ENCODE peak calls at places on chromosomes 3 and 15, in ten cellular contexts. H is CD8-positive, alpha-beta T cell; O is BE2C; Y is neural progenitor cell; W is A549; E is cardiac muscle cell; R is psoas muscle; I is adrenal gland; D is left ventricle myocardium inferior; B is OCI-LY7. A is an unnamed sample.

GRCh38 chr3:150786791-150787190 is 23.8 kb upstream of the SIAH2 start:
- DNase-seq in W (no peak), I (no peak), H (no peak), Y (no peak), O (no peak), B (no peak), E (no peak), R (no peak), D (no peak), A (no peak)

GRCh38 chr3:61936344-61936937 is 375.1 kb downstream of the PTPRG start:
- DNase-seq in Y (peak; percentile 55), E (peak; percentile 38), I (no peak), W (no peak), B (peak; percentile 38), D (no peak), H (no peak), O (peak; percentile 58), R (peak; percentile 25), A (peak; percentile 14)

GRCh38 chr3:27657404-27657803 is 64.7 kb downstream of the EOMES start:
- DNase-seq in D (no peak), B (no peak), E (no peak), W (no peak), R (no peak), H (no peak), I (no peak), O (no peak), Y (no peak), A (no peak)

GRCh38 chr15:80507638-80508316 is 103.6 kb downstream of the ARNT2 start:
- DNase-seq in E (no peak), O (no peak), B (no peak), Y (no peak), H (no peak), W (no peak), I (no peak), D (no peak), R (no peak), A (no peak)

GRCh38 chr3:8837172-8837571 is 67.8 kb upstream of the OXTR start:
- DNase-seq in I (no peak), O (no peak), E (no peak), R (no peak), W (no peak), Y (no peak), H (no peak), B (no peak), D (no peak), A (no peak)

GRCh38 chr15:91961357-91961756 is 107.8 kb downstream of the SLCO3A1 start:
- DNase-seq in Y (no peak), B (no peak), E (no peak), I (no peak), D (no peak), O (no peak), R (no peak), W (no peak), H (no peak), A (no peak)

GRCh38 chr3:111846717-111847116 is 12.3 kb upstream of the PHLDB2 start:
- DNase-seq in R (no peak), E (no peak), Y (no peak), W (peak; percentile 26), O (no peak), I (no peak), H (no peak), D (no peak), B (no peak), A (no peak)

GRCh38 chr15:85097706-85098105 is 116.0 kb downstream of the PDE8A start:
- DNase-seq in H (no peak), B (no peak), E (no peak), D (no peak), Y (no peak), O (no peak), I (no peak), W (no peak), R (no peak), A (no peak)

GRCh38 chr15:56804908-56805307 is 71.6 kb upstream of the ZNF280D start:
- DNase-seq in R (no peak), B (no peak), I (no peak), H (no peak), O (no peak), W (no peak), Y (no peak), D (no peak), E (no peak), A (no peak)

GRCh38 chr3:155110996-155111901 is 31.1 kb downstream of the MME start:
- DNase-seq in W (no peak), O (no peak), D (no peak), B (peak; percentile 88), Y (no peak), H (no peak), I (no peak), R (no peak), E (no peak), A (no peak)

DNA sequence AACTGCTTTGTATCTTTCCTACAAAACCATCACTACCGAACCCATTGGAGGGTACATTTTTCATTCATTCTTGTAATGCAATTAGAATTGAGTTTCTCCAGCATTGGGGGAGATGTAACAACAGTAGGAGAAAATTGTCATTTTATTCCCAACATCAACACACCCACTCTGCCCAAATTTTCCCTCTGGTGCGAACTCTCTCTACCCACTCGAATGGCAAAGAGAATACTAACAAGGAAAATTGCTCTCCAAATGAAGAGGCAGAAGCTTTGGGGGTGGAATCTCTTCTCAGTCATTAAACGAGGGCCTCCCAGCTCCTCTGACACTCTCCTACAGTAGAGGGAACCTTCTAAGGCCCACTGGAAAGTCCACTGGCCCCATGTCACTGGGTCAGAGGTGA is 135.7 kb downstream of the MEGF11 start:
- DNase-seq in W (no peak), H (no peak), D (no peak), Y (no peak), B (no peak), R (no peak), E (no peak), O (no peak), I (no peak), A (no peak)
- TF ChIP-seq CTCF in W (no peak), H (no peak), D (no peak), Y (no peak), B (no peak), R (no peak), E (no peak), O (no peak), I (no peak), A (no peak)

DNA sequence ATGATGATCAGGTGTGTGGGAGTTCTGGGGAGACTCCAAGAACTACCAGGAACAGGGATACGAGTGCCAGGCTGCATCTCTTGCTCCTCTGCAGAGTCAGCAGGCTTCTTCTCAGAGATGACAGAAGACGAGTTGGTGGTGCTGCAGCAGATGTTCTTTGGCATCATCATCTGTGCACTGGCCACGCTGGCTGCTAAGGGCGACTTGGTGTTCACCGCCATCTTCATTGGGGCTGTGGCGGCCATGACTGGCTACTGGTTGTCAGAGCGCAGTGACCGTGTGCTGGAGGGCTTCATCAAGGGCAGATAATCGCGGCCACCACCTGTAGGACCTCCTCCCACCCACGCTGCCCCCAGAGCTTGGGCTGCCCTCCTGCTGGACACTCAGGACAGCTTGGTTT is 7.9 kb downstream of the PRRT3 start:
- DNase-seq in O (no peak), H (no peak), I (no peak), B (no peak), D (no peak), R (no peak), E (no peak), Y (no peak), W (no peak), A (no peak)
- H3K4me1 ChIP-seq in O (no peaks in the 10 kb centered on the region), H (peaks cover 4% of the 10 kb centered on the region), I (peaks cover 24% of the 10 kb centered on the region), B (no peaks in the 10 kb centered on the region), D (peaks cover 28% of the 10 kb centered on the region), R (no peaks in the 10 kb centered on the region), E (no peaks in the 10 kb centered on the region), Y (peaks cover 6% of the 10 kb centered on the region), W (peaks cover 10% of the 10 kb centered on the region), A (no peaks in the 10 kb centered on the region)

DNA sequence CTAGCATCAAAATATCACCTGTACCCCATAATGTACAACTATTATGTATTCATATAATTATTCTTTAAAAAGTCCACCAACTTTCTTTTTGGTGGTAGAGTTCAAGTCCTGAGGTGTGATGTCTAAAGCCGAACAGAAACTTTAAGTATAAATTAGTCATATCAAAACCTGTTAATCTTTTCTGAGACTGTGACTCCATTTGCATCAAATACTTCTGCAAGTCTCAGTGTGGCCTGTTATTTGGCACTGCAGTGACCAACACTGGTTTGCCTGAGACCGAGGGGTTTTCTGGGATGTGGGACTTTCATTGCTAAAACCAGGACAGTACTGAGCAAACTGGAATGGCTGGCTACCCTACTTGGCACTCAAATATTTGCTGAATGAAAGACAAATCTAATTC is 7.3 kb downstream of the NGLY1 start:
- DNase-seq in O (no peak), B (no peak), W (no peak), I (no peak), E (no peak), D (no peak), R (no peak), Y (no peak), H (no peak), A (no peak)
- H3K9me3 ChIP-seq in O (no peaks in the 10 kb centered on the region), B (peaks cover 28% of the 10 kb centered on the region), W (peaks cover 11% of the 10 kb centered on the region), I (no peaks in the 10 kb centered on the region), E (no peaks in the 10 kb centered on the region), D (peaks cover 12% of the 10 kb centered on the region), R (peaks cover 9% of the 10 kb centered on the region), Y (peaks cover 6% of the 10 kb centered on the region), H (no peaks in the 10 kb centered on the region), A (peaks cover 8% of the 10 kb centered on the region)

DNA sequence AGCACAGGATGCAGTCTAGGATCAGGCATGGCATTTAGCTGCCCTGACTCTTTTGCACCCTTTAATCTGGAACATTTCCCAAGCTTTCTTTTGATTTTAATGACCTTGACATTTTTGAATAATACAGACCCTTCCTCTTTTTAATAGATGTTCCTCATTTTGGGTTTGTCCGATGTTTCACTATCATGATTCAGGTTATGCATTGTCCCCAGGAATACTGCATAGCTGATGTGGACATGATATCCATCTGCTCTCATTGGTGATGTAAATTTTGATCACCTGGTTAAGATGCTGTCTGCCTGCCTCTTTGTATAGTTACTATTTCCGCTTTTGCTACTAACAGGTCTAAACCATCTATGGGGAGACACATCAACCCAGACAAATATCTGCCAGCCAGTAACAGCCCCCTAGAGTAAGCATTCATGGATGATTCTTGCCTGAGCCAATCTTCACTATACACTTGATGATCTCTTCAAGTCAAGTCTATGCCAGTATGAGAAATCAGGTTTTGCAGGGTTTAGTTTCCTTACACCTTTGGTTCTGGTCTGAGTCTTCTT is 50.6 kb upstream of the ULK4 start:
- DNase-seq in H (peak; percentile 24), R (no peak), O (no peak), B (peak; percentile 89), E (no peak), W (no peak), D (no peak), Y (no peak), I (no peak), A (no peak)
- TF ChIP-seq CTCF in H (no peak), R (no peak), O (no peak), B (no peak), E (no peak), W (no peak), D (no peak), Y (no peak), I (no peak), A (no peak)

A was measured in mucosa of descending colon.